ENCODE peak calls at places on chromosomes 3 and 15, in nine cellular contexts. F is RWPE2, Q is transverse colon, Y is stomach, S is RWPE1, M is MM.1S, J is GM13977, T is IMR-90, L is Calu3. I is an unnamed sample.
A peak's percentile ranks its signal among the peaks of the same experiment; 100 is the strongest.

GRCh38 chr3:184198509-184198908 is 12.5 kb downstream of the ABCF3 start:
- DNase-seq in Y (no peak), M (no peak), Q (no peak), L (no peak), J (no peak), T (no peak), S (no peak), F (no peak), I (no peak)

GRCh38 chr15:57540736-57541135 is 51.0 kb upstream of the MYZAP start:
- DNase-seq in Y (no peak), F (peak; percentile 33), J (peak; percentile 72), M (no peak), S (no peak), Q (no peak), T (no peak), L (no peak), I (peak; percentile 51)

GRCh38 chr3:130378677-130379191 is 33.3 kb downstream of the COL6A5 start:
- DNase-seq in J (no peak), Q (no peak), L (no peak), T (no peak), S (no peak), Y (no peak), M (no peak), F (no peak), I (no peak)

GRCh38 chr3:161914703-161915102 is 418.1 kb downstream of the OTOL1 start:
- DNase-seq in Y (no peak), J (no peak), S (no peak), T (peak; percentile 59), Q (peak; percentile 14), M (peak; percentile 45), L (peak; percentile 43), F (no peak), I (no peak)

GRCh38 chr3:187066228-187066995 is 72.9 kb downstream of the RPL39L start:
- DNase-seq in J (peak; percentile 55), L (peak; percentile 51), S (peak; percentile 59), F (no peak), M (peak; percentile 94), Y (no peak), T (peak; percentile 11), Q (no peak), I (peak; percentile 37)

GRCh38 chr15:80694624-80695098 is 449 bp upstream of the ABHD17C start:
- DNase-seq in S (peak; percentile 57), Q (peak; percentile 59), T (peak; percentile 33), J (peak; percentile 38), F (no peak), Y (no peak), L (no peak), M (peak; percentile 44), I (no peak)

GRCh38 chr3:53726654-53727053 is 119.6 kb downstream of the CHDH start:
- DNase-seq in Y (no peak), L (no peak), T (no peak), M (no peak), F (no peak), Q (no peak), J (no peak), S (no peak), I (no peak)

GRCh38 chr3:31170932-31171670 is 276.6 kb upstream of the GADL1 start:
- DNase-seq in F (no peak), M (no peak), Y (no peak), L (peak; percentile 21), S (no peak), Q (no peak), J (no peak), T (peak; percentile 91), I (no peak)

GRCh38 chr15:100705065-100705464 is 102.7 kb downstream of the ASB7 start:
- DNase-seq in M (no peak), Y (no peak), T (no peak), S (no peak), Q (no peak), L (no peak), J (no peak), F (no peak), I (no peak)

GRCh38 chr3:20054549-20054987 is 14.3 kb downstream of the KAT2B start:
- DNase-seq in M (peak; percentile 96), J (no peak), L (peak; percentile 83), Q (peak; percentile 64), F (peak; percentile 90), S (peak; percentile 89), T (peak; percentile 78), Y (peak; percentile 62), I (peak; percentile 21)

GRCh38 chr15:80090879-80091503 is 31.5 kb downstream of the ZFAND6 start:
- DNase-seq in M (peak; percentile 14), L (no peak), Y (no peak), T (no peak), F (no peak), J (no peak), S (no peak), Q (no peak), I (no peak)

GRCh38 chr3:197670361-197670760 is 66.3 kb downstream of the RUBCN start:
- DNase-seq in F (no peak), S (no peak), Y (no peak), M (no peak), L (no peak), Q (no peak), J (no peak), T (no peak), I (no peak)

GRCh38 chr3:24513463-24513862 is 18.8 kb upstream of the THRB start:
- DNase-seq in Q (no peak), J (no peak), M (no peak), L (no peak), F (no peak), T (no peak), Y (no peak), S (no peak), I (no peak)

DNA sequence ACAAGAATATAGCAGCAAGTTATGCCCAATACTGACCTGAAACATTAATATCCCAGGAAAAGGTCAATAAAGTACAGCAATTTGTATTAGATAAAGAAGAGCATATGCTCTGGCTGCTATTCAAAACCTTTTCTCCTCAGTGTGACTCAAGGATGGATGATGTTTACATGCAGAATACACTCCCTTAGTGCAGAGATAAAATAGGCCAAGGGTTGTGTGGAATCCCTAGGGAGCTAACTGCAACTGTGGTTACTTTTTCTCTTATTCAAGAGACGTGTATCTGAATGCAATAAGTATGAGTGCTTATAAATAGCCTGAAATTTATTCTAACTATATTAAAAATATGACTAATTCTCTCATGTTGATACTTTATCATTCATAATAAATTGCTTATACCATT is 78.6 kb downstream of the SLC9A9 start:
- DNase-seq in Y (no peak), L (no peak), T (peak; percentile 57), M (no peak), Q (no peak), F (no peak), S (no peak), J (no peak), I (no peak)
- TF ChIP-seq CTCF in Y (no peak), L (no peak), T (no peak), M (no peak), Q (no peak), F (no peak), S (no peak), J (no peak), I (no peak)

GRCh38 chr3:49856181-49857005 is at the start of gene TRAIP:
- DNase-seq in L (peak; percentile 93), Y (peak; percentile 95), S (peak; percentile 97), T (peak; percentile 88), F (peak; percentile 89), Q (peak; percentile 96), M (peak; percentile 94), J (peak; percentile 99), I (peak; percentile 98)
- TF ChIP-seq CTCF in L (no peak), Y (no peak), S (no peak), T (no peak), F (no peak), Q (no peak), M (peak; percentile 5), J (peak; percentile 12), I (no peak)

DNA sequence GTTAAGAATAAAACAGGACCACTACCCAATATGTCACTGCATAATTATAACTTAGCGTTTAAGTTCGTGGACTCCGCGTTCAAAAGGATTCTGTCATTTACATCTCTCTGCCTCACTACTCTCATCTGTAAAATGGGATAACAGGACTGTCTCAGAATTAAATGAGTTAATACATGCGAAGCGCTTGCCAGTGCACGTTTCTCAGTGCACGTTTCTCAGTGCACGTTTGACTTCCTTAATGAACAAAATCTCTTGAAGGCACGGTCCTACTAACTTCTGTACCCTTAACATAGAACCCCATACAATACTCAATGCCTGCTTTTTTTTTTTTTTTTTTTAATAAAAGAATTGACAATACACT is 499 bp downstream of the RABL3 start:
- DNase-seq in Y (peak; percentile 26), T (peak; percentile 43), S (peak; percentile 19), L (no peak), M (no peak), Q (no peak), J (no peak), F (no peak), I (no peak)
- TF ChIP-seq CTCF in Y (no peak), T (no peak), S (no peak), L (no peak), M (no peak), Q (no peak), J (no peak), F (no peak), I (no peak)

GRCh38 chr3:149528344-149528657 is 53.8 kb downstream of the TM4SF4 start:
- DNase-seq in Y (no peak), F (no peak), J (no peak), M (no peak), T (no peak), S (no peak), Q (peak; percentile 11), L (no peak), I (no peak)

GRCh38 chr3:149532463-149533180 is 58.1 kb downstream of the TM4SF4 start:
- DNase-seq in M (peak; percentile 42), F (no peak), T (no peak), L (no peak), J (peak; percentile 25), Q (no peak), S (no peak), Y (no peak), I (peak; percentile 11)

GRCh38 chr3:149523899-149524298 is 49.4 kb downstream of the TM4SF4 start:
- DNase-seq in L (no peak), T (no peak), S (no peak), Q (no peak), J (no peak), M (no peak), F (no peak), Y (no peak), I (no peak)

GRCh38 chr3:149529099-149529498 is 54.6 kb downstream of the TM4SF4 start:
- DNase-seq in F (no peak), T (no peak), S (no peak), M (no peak), J (no peak), Q (no peak), Y (no peak), L (no peak), I (no peak)

DNA sequence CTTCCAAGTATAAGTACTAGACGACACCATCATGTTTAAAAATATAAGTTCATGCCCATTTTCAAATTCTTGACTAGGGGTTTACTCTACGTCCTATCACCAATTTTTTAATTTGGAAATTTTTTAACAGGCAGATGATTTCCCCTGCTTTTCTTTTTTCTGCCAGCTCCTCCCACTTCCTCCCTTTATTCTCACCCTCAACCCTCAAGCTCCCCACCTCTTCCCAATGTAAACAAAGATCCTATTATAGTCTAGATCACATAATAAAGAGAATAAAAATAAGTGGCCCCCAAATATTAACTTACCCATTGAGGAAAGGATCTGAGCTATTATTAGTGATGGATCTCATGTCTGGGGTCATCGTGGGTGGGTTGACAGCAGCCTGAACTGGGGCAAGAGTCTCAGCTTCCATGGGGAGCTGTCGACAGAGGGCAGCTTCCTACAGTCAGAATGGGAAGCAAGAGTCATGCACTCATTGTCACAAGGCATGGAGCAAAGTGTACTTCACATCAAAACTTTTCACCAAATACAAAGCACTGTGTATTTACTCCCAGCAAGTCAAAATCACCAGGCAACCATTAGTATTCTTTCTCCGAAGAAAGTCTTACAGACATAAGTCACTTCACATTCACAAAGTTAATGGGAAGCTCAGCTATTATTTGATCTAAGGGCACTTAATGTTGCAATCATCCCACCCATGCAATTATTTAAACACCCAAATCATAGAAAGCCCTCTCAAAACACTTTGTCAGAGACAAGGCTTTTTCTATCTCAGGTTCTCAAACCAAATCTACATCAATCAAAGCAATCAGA is 53.2 kb downstream of the TM4SF4 start:
- DNase-seq in J (no peak), L (no peak), F (no peak), T (peak; percentile 39), M (no peak), Q (no peak), S (no peak), Y (no peak), I (no peak)
- TF ChIP-seq CTCF in J (no peak), L (no peak), F (peak; percentile 13), T (peak; percentile 21), M (no peak), Q (no peak), S (no peak), Y (peak; percentile 8), I (no peak)